ENCODE peak calls at places on chromosomes 11 and 22, in four cellular contexts. One of them, this sample, is unnamed.
A peak's percentile ranks its signal among the peaks of the same experiment; 100 is the strongest.

GRCh38 chr11:120180571-120181445 is 30.0 kb upstream of the OAF start:
- DNase-seq in H1: no peak
- DNase-seq in IMR-90: peak; percentile 90
- DNase-seq in mesendoderm: peak; percentile 77
- DNase-seq in this sample: peak; percentile 78

GRCh38 chr11:114156131-114156581 is 96.6 kb downstream of the ZBTB16 start:
- DNase-seq in H1: no peak
- DNase-seq in IMR-90: no peak
- DNase-seq in mesendoderm: no peak
- DNase-seq in this sample: no peak

GRCh38 chr22:21009638-21010425 is 5.1 kb upstream of the P2RX6 start:
- DNase-seq in H1: peak; percentile 67
- DNase-seq in IMR-90: peak; percentile 52
- DNase-seq in mesendoderm: peak; percentile 68
- DNase-seq in this sample: peak; percentile 72

GRCh38 chr22:22706253-22706940 is 62.0 kb downstream of the GGTLC2 start:
- DNase-seq in H1: no peak
- DNase-seq in IMR-90: no peak
- DNase-seq in mesendoderm: no peak
- DNase-seq in this sample: peak; percentile 11

GRCh38 chr11:120335596-120335927 is 651 bp upstream of the ARHGEF12 start:
- DNase-seq in H1: no peak
- DNase-seq in IMR-90: peak; percentile 34
- DNase-seq in mesendoderm: no peak
- DNase-seq in this sample: no peak

GRCh38 chr11:3217751-3218482 is 696 bp downstream of the MRGPRG start:
- DNase-seq in H1: peak; percentile 49
- DNase-seq in IMR-90: no peak
- DNase-seq in mesendoderm: no peak
- DNase-seq in this sample: peak; percentile 36

GRCh38 chr11:64928957-64929356 is 4.5 kb downstream of the PPP2R5B start:
- DNase-seq in H1: no peak
- DNase-seq in IMR-90: no peak
- DNase-seq in mesendoderm: no peak
- DNase-seq in this sample: no peak

GRCh38 chr11:2932850-2933251 is 3.6 kb upstream of the PHLDA2 start:
- DNase-seq in H1: no peak
- DNase-seq in IMR-90: peak; percentile 46
- DNase-seq in mesendoderm: no peak
- DNase-seq in this sample: no peak

GRCh38 chr11:117597083-117597482 is 199.9 kb downstream of the DSCAML1 start:
- DNase-seq in H1: peak; percentile 85
- DNase-seq in IMR-90: peak; percentile 32
- DNase-seq in mesendoderm: peak; percentile 76
- DNase-seq in this sample: peak; percentile 78

GRCh38 chr22:37186997-37187522 is 987 bp downstream of the C1QTNF6 start:
- DNase-seq in H1: no peak
- DNase-seq in IMR-90: peak; percentile 9
- DNase-seq in mesendoderm: peak; percentile 44
- DNase-seq in this sample: no peak

GRCh38 chr22:19843107-19843856 is 11.4 kb downstream of the GNB1L start:
- DNase-seq in H1: no peak
- DNase-seq in IMR-90: no peak
- DNase-seq in mesendoderm: no peak
- DNase-seq in this sample: no peak

GRCh38 chr22:19846620-19847344 is 7.9 kb downstream of the GNB1L start:
- DNase-seq in H1: no peak
- DNase-seq in IMR-90: no peak
- DNase-seq in mesendoderm: no peak
- DNase-seq in this sample: no peak

GRCh38 chr22:19845369-19845722 is 9.3 kb downstream of the GNB1L start:
- DNase-seq in H1: no peak
- DNase-seq in IMR-90: no peak
- DNase-seq in mesendoderm: no peak
- DNase-seq in this sample: no peak

GRCh38 chr22:19843857-19844422 is 10.7 kb downstream of the GNB1L start:
- DNase-seq in H1: peak; percentile 49
- DNase-seq in IMR-90: no peak
- DNase-seq in mesendoderm: no peak
- DNase-seq in this sample: no peak

DNA sequence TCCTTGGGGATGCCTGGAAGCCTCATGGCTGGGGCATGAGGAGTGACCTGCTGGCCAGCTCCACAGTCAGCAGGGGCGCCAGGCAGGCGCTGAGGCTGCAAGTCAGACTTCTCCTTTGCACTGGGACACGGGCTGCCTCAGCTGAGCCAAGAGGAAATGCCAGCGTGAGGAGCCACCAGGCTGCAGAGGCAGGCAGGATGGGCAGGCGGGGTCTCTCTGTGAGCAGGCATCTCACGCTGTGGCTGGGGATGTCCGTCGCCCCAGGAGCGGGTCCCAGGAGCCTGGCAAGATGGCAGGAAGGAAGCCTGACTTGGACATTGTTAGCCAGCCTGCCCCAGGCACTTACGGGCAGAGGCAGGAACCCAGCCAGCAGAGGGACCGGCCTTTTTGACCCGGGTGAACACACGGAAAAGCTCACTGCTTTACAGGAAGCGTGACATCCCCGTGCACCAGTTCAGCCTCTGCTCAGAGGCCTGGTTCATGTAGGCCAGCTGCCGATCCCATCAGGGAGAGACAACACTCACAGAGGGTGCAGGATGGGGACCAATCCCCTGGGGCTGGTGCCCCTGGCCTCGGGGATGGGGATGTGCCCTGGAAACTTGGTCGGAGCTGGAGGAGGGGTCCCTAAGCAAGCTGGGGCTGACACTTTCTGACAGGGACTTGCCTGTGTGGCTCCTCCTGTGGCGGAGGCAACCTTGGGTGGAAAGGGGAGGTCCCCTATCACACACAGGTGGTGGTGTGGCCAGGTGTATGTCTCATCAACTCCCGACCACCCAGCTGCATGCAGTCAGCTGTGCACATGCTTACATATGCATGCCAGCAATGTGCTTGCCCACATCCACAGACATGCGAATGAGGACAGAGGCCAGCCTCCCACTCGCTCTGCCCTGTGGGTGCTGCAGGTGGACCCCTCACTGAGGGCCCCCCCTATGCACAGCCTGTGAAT is 10.0 kb downstream of the GNB1L start:
- DNase-seq in H1: peak; percentile 48
- DNase-seq in IMR-90: peak; percentile 40
- DNase-seq in mesendoderm: no peak
- DNase-seq in this sample: no peak
- H3K18ac ChIP-seq in H1: no peak overlapping the region
- H3K18ac ChIP-seq in IMR-90: no peak overlapping the region
- H3K18ac ChIP-seq in mesendoderm: no peak overlapping the region
- H3K18ac ChIP-seq in this sample: no peak overlapping the region

GRCh38 chr11:132062031-132062430 is 691.6 kb downstream of the NTM start:
- DNase-seq in H1: no peak
- DNase-seq in IMR-90: peak; percentile 62
- DNase-seq in mesendoderm: no peak
- DNase-seq in this sample: no peak
- H3K18ac ChIP-seq in H1: no peak overlapping the region
- H3K18ac ChIP-seq in IMR-90: peak overlapping the region; percentile 94
- H3K18ac ChIP-seq in mesendoderm: no peak overlapping the region
- H3K18ac ChIP-seq in this sample: no peak overlapping the region

GRCh38 chr11:567036-567628 is 6.4 kb downstream of the RASSF7 start:
- DNase-seq in H1: no peak
- DNase-seq in IMR-90: no peak
- DNase-seq in mesendoderm: no peak
- DNase-seq in this sample: no peak
- H3K18ac ChIP-seq in H1: no peak overlapping the region
- H3K18ac ChIP-seq in IMR-90: no peak overlapping the region
- H3K18ac ChIP-seq in mesendoderm: no peak overlapping the region
- H3K18ac ChIP-seq in this sample: no peak overlapping the region

GRCh38 chr11:61712911-61713310 is 32.7 kb downstream of the DAGLA start:
- DNase-seq in H1: no peak
- DNase-seq in IMR-90: no peak
- DNase-seq in mesendoderm: no peak
- DNase-seq in this sample: no peak

GRCh38 chr11:61711493-61711892 is 31.3 kb downstream of the DAGLA start:
- DNase-seq in H1: no peak
- DNase-seq in IMR-90: no peak
- DNase-seq in mesendoderm: no peak
- DNase-seq in this sample: no peak

GRCh38 chr11:61713464-61713863 is 33.3 kb downstream of the DAGLA start:
- DNase-seq in H1: no peak
- DNase-seq in IMR-90: no peak
- DNase-seq in mesendoderm: no peak
- DNase-seq in this sample: no peak

GRCh38 chr11:61711037-61711436 is 30.8 kb downstream of the DAGLA start:
- DNase-seq in H1: no peak
- DNase-seq in IMR-90: no peak
- DNase-seq in mesendoderm: no peak
- DNase-seq in this sample: no peak

DNA sequence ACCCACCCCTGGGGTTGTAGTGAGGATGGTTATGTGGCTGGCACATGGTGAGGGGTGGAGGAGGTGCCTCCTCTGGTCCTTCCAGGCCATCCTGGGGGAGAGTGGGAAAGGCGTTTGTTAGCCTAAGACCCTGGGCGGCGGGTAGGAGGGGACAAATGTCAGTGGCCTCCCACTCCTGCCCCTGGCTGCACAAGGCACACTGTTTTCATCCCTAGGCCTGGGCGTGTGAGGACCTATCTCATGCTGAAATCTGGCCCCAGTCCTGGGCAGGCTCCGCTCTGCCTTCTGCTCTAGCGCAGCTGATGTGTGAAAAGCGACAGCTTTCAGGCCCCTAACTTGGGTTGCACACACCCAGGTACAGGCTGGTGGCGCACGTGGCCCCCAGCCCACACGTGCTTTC is 32.1 kb downstream of the DAGLA start:
- DNase-seq in H1: no peak
- DNase-seq in IMR-90: no peak
- DNase-seq in mesendoderm: no peak
- DNase-seq in this sample: no peak
- H3K18ac ChIP-seq in H1: no peak overlapping the region
- H3K18ac ChIP-seq in IMR-90: no peak overlapping the region
- H3K18ac ChIP-seq in mesendoderm: no peak overlapping the region
- H3K18ac ChIP-seq in this sample: no peak overlapping the region

GRCh38 chr22:30326704-30327362 is at the start of gene TBC1D10A:
- DNase-seq in H1: peak; percentile 92
- DNase-seq in IMR-90: peak; percentile 86
- DNase-seq in mesendoderm: peak; percentile 97
- DNase-seq in this sample: peak; percentile 98
- H3K18ac ChIP-seq in H1: no peak within 1 kb of the TSS
- H3K18ac ChIP-seq in IMR-90: peak within 1 kb of the TSS; percentile 63
- H3K18ac ChIP-seq in mesendoderm: peak within 1 kb of the TSS; percentile 71
- H3K18ac ChIP-seq in this sample: no peak within 1 kb of the TSS

This sample was measured in H9.